ENCODE peak calls at places on chromosomes 5 and 9, in eight cellular contexts. J is SK-N-SH, L is neural progenitor cell, B is GM23248, N is mammary epithelial cell, V is H9, A is IMR-90, X is GM23338. Q is an unnamed sample.
A peak's percentile ranks its signal among the peaks of the same experiment; 100 is the strongest.

GRCh38 chr9:121038452-121039203 is 11.4 kb downstream of the C5 start:
- DNase-seq in V (no peak), B (no peak), L (no peak), J (no peak), N (no peak), X (no peak), A (no peak), Q (no peak)

GRCh38 chr5:65862384-65862783 is 64.0 kb upstream of the ERBIN start:
- DNase-seq in X (no peak), J (no peak), A (peak; percentile 8), L (no peak), V (no peak), B (peak; percentile 53), N (no peak), Q (no peak)

GRCh38 chr5:27594141-27594540 is 555.8 kb upstream of the CDH9 start:
- DNase-seq in A (no peak), L (no peak), B (no peak), J (no peak), X (no peak), V (no peak), N (no peak), Q (no peak)

GRCh38 chr5:133253661-133254060 is 201.8 kb downstream of the HSPA4 start:
- DNase-seq in J (no peak), L (no peak), N (no peak), X (no peak), B (no peak), V (no peak), A (no peak), Q (no peak)

GRCh38 chr9:115328228-115328627 is 210.3 kb upstream of the TNC start:
- DNase-seq in J (no peak), B (peak; percentile 86), X (no peak), V (no peak), N (no peak), A (peak; percentile 76), L (no peak), Q (no peak)

GRCh38 chr5:173493846-173494245 is 122.6 kb downstream of the BOD1 start:
- DNase-seq in B (no peak), V (peak; percentile 23), J (no peak), A (no peak), L (no peak), X (no peak), N (no peak), Q (no peak)

GRCh38 chr5:177403826-177404640 is 3.6 kb upstream of the PFN3 start:
- DNase-seq in L (peak; percentile 83), X (peak; percentile 80), V (peak; percentile 74), B (peak; percentile 93), A (peak; percentile 75), N (peak; percentile 65), J (peak; percentile 94), Q (peak; percentile 73)

GRCh38 chr9:123933801-123934200 is 3.9 kb upstream of the DENND1A start:
- DNase-seq in B (no peak), A (no peak), X (no peak), N (no peak), J (no peak), L (no peak), V (no peak), Q (no peak)

GRCh38 chr9:124770359-124771020 is 621 bp downstream of the NR6A1 start:
- DNase-seq in J (peak; percentile 75), B (no peak), N (no peak), X (peak; percentile 76), V (no peak), A (no peak), L (peak; percentile 78), Q (no peak)

GRCh38 chr9:113520109-113520642 is 56.6 kb downstream of the RGS3 start:
- DNase-seq in B (peak; percentile 27), L (no peak), N (peak; percentile 70), A (peak; percentile 20), J (no peak), X (no peak), V (no peak), Q (peak; percentile 96)

GRCh38 chr9:77305622-77306365 is 128.5 kb downstream of the VPS13A start:
- DNase-seq in J (no peak), V (no peak), X (no peak), B (peak; percentile 51), N (peak; percentile 88), A (peak; percentile 43), L (no peak), Q (no peak)

GRCh38 chr9:137031904-137032639 is at the start of gene FUT7:
- DNase-seq in A (no peak), X (no peak), J (no peak), L (no peak), N (no peak), B (no peak), V (no peak), Q (no peak)

GRCh38 chr5:33209252-33209651 is 231.5 kb upstream of the TARS1 start:
- DNase-seq in J (no peak), L (no peak), V (no peak), N (no peak), X (no peak), A (no peak), B (no peak), Q (no peak)

GRCh38 chr5:33206962-33207506 is 233.7 kb upstream of the TARS1 start:
- DNase-seq in J (no peak), A (no peak), B (no peak), X (no peak), L (no peak), V (no peak), N (no peak), Q (no peak)

GRCh38 chr5:33212439-33212838 is 228.3 kb upstream of the TARS1 start:
- DNase-seq in N (no peak), L (no peak), V (no peak), J (no peak), A (no peak), B (no peak), X (no peak), Q (no peak)

GRCh38 chr5:33210983-33211382 is 229.8 kb upstream of the TARS1 start:
- DNase-seq in X (no peak), J (no peak), V (no peak), A (no peak), L (no peak), B (no peak), N (no peak), Q (no peak)

GRCh38 chr5:33212900-33213299 is 227.9 kb upstream of the TARS1 start:
- DNase-seq in L (no peak), A (no peak), X (no peak), N (no peak), B (no peak), V (no peak), J (no peak), Q (no peak)
- H2AFZ ChIP-seq in L (no peak overlapping the region), A (no peak overlapping the region), X (peak overlapping the region; percentile 32), N (no peak overlapping the region), B (no peak overlapping the region), V (no peak overlapping the region), J (no peak overlapping the region), Q (no peak overlapping the region)

DNA sequence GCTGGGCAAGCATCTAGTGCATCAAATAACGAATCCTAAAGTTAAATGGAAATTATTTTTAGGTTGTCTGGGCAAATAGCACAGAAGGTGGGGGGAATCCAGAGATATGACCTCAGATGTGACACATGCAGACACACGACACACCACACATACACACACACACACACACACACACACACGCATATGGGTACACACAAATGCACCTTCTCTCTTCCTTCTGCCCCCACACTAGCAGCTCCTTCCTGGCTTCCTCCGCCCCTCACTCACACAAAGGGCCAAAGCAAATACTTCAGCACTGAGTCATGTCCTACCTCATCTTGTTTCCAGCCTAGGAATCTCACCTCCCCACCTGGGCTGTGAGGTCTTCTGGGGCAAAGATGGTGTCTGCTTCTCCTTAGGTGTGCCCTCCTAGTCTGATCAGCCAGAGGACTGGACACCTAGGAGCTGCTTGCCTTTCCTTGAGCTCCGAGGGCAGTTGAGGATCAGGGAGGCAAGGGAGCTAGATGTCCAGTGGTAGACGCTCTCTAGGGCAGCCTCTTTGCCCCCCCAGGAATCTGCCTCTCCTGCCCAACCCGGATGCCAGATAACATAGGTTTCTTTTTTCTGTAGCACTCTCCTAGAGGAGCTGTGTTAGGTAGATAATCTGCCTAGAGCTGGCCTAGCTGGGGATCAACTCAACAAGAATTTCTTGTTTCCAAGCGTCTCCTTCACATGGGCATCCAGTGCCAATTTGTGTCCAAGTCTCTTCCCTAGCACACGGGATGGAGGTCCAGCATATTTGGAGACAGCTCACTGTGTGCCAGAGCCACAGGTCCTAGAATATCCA is 14.3 kb upstream of the JADE2 start:
- DNase-seq in A (peak; percentile 69), L (no peak), J (no peak), B (peak; percentile 47), X (peak; percentile 90), V (peak; percentile 93), N (peak; percentile 79), Q (peak; percentile 58)
- H2AFZ ChIP-seq in A (peak overlapping the region; percentile 83), L (no peak overlapping the region), J (peak overlapping the region; percentile 26), B (peak overlapping the region; percentile 50), X (no peak overlapping the region), V (no peak overlapping the region), N (peak overlapping the region; percentile 76), Q (peak overlapping the region; percentile 48)

GRCh38 chr5:84433461-84433860 is 48.8 kb upstream of the EDIL3 start:
- DNase-seq in N (no peak), L (no peak), V (no peak), B (peak; percentile 28), A (peak; percentile 50), J (no peak), X (no peak), Q (peak; percentile 58)

GRCh38 chr5:84438456-84438855 is 53.8 kb upstream of the EDIL3 start:
- DNase-seq in J (no peak), N (no peak), V (no peak), B (no peak), X (no peak), A (peak; percentile 2), L (no peak), Q (no peak)

GRCh38 chr5:84436866-84437265 is 52.2 kb upstream of the EDIL3 start:
- DNase-seq in J (no peak), B (peak; percentile 23), L (no peak), A (peak; percentile 66), V (no peak), N (no peak), X (no peak), Q (no peak)

GRCh38 chr5:84437673-84438315 is 53.1 kb upstream of the EDIL3 start:
- DNase-seq in N (peak; percentile 81), L (no peak), J (no peak), X (no peak), V (no peak), B (peak; percentile 76), A (peak; percentile 91), Q (peak; percentile 61)
- H2AFZ ChIP-seq in N (no peak overlapping the region), L (no peak overlapping the region), J (no peak overlapping the region), X (no peak overlapping the region), V (no peak overlapping the region), B (no peak overlapping the region), A (no peak overlapping the region), Q (no peak overlapping the region)

DNA sequence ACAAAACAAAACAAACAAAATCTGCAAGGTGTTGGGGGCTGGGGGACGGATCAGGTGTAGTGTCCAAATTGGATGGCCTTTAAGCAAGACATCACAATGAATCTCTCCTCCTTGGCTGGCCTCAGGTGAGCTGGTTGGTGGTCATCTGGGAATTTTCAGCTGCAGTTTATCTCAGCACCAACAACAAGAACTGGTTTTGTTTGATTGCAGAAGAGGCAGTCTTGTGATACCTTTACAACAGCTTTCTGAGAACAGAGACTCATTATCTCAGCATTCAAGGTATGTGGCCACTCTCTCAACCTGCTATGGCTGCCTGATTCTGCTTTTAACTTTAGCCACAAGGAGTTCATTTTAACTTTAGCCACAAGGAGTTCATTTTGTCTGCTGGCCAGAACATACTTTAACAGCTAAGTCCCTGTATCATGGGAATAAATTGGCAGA is 1543.4 kb downstream of the EFNA5 start:
- DNase-seq in A (peak; percentile 14), V (no peak), J (no peak), X (peak; percentile 18), N (peak; percentile 38), L (no peak), B (no peak), Q (no peak)
- H2AFZ ChIP-seq in A (no peak overlapping the region), V (no peak overlapping the region), J (peak overlapping the region; percentile 2), X (peak overlapping the region; percentile 23), N (no peak overlapping the region), L (no peak overlapping the region), B (no peak overlapping the region), Q (no peak overlapping the region)

Q was measured in endothelial cell of umbilical vein.